ENCODE peak calls at places on chromosome 1, in eight cellular contexts. D, P, Z, U, L, W, I and R are unnamed samples.

GRCh38 chr1:74681449-74681848 is 7.9 kb upstream of the ERICH3 start:
- DNase-seq in D (no peak), P (no peak), Z (no peak), U (no peak), L (no peak), W (no peak), I (no peak), R (no peak)

GRCh38 chr1:222709700-222710153 is 2.6 kb downstream of the AIDA start:
- DNase-seq in D (no peak), P (no peak), Z (no peak), U (no peak), L (no peak), W (no peak), I (no peak), R (no peak)

GRCh38 chr1:10267946-10268345 is 57.6 kb downstream of the KIF1B start:
- DNase-seq in D (no peak), P (no peak), Z (no peak), U (no peak), L (no peak), W (no peak), I (no peak), R (no peak)

GRCh38 chr1:94258873-94259331 is 21.5 kb upstream of the ARHGAP29 start:
- DNase-seq in D (no peak), P (peak; percentile 92), Z (peak; percentile 35), U (no peak), L (peak; percentile 93), W (peak; percentile 43), I (no peak), R (no peak)

GRCh38 chr1:181206513-181206912 is 118.0 kb downstream of the IER5 start:
- DNase-seq in D (no peak), P (no peak), Z (no peak), U (no peak), L (no peak), W (no peak), I (no peak), R (no peak)

GRCh38 chr1:94693029-94693428 is 127.1 kb upstream of the SLC44A3 start:
- DNase-seq in D (no peak), P (no peak), Z (no peak), U (no peak), L (no peak), W (no peak), I (no peak), R (no peak)

GRCh38 chr1:91569411-91570104 is 68.9 kb downstream of the CDC7 start:
- DNase-seq in D (no peak), P (peak; percentile 94), Z (peak; percentile 62), U (no peak), L (peak; percentile 95), W (peak; percentile 78), I (no peak), R (no peak)

GRCh38 chr1:58996341-58997059 is 212.7 kb upstream of the JUN start:
- DNase-seq in D (no peak), P (no peak), Z (no peak), U (no peak), L (no peak), W (no peak), I (no peak), R (no peak)

GRCh38 chr1:12272770-12273169 is 42.9 kb downstream of the VPS13D start:
- DNase-seq in D (no peak), P (no peak), Z (no peak), U (peak; percentile 9), L (no peak), W (no peak), I (no peak), R (no peak)

GRCh38 chr1:7050751-7051665 is 265.8 kb downstream of the CAMTA1 start:
- DNase-seq in D (no peak), P (no peak), Z (no peak), U (no peak), L (no peak), W (no peak), I (no peak), R (peak; percentile 50)